ENCODE peak calls at places on chromosomes 5 and 9, in four cellular contexts. P is HepG2, V is fibroblast of pulmonary artery, M is kidney glomerular epithelial cell. Q is an unnamed sample.

GRCh38 chr5:124114911-124115310 is 602.9 kb downstream of the CSNK1G3 start:
- DNase-seq in V (no peak), M (no peak), P (no peak), Q (no peak)

GRCh38 chr9:100595391-100596199 is 17.7 kb downstream of the CAVIN4 start:
- DNase-seq in V (peak), P (peak), M (peak), Q (peak)

GRCh38 chr9:83992407-83992806 is 11.8 kb downstream of the RMI1 start:
- DNase-seq in M (no peak), V (no peak), P (peak), Q (no peak)

GRCh38 chr9:68547417-68547816 is 6.7 kb upstream of the TMEM252 start:
- DNase-seq in P (no peak), V (no peak), M (no peak), Q (no peak)

GRCh38 chr5:112958774-112959088 is 17.9 kb upstream of the DCP2 start:
- DNase-seq in M (no peak), P (no peak), V (no peak), Q (no peak)

GRCh38 chr9:92115977-92116285 is 718 bp upstream of the SPTLC1 start:
- DNase-seq in M (no peak), P (no peak), V (no peak), Q (no peak)

GRCh38 chr5:13659391-13659790 is 285.1 kb downstream of the DNAH5 start:
- DNase-seq in M (no peak), V (peak), P (no peak), Q (peak)

GRCh38 chr9:101693937-101694336 is 44.5 kb downstream of the GRIN3A start:
- DNase-seq in V (no peak), P (no peak), M (no peak), Q (no peak)

GRCh38 chr5:139669681-139670368 is 21.7 kb downstream of the CXXC5 start:
- DNase-seq in V (no peak), P (peak), M (no peak), Q (no peak)

GRCh38 chr5:72065751-72066255 is 41.5 kb upstream of the MAP1B start:
- DNase-seq in M (no peak), V (peak), P (no peak), Q (peak)

GRCh38 chr5:125186911-125187375 is 440.5 kb upstream of the ZNF608 start:
- DNase-seq in M (no peak), P (no peak), V (no peak), Q (no peak)

GRCh38 chr9:129612123-129612522 is 8.8 kb downstream of the C9orf50 start:
- DNase-seq in P (no peak), M (no peak), V (no peak), Q (no peak)

GRCh38 chr9:81427870-81428269 is 261.5 kb downstream of the TLE1 start:
- DNase-seq in V (no peak), P (no peak), M (no peak), Q (no peak)

GRCh38 chr5:134003957-134004625 is 684 bp downstream of the VDAC1 start:
- DNase-seq in P (no peak), V (peak), M (peak), Q (peak)

GRCh38 chr5:143833179-143833578 is 21.2 kb downstream of the HMHB1 start:
- DNase-seq in P (no peak), V (no peak), M (no peak), Q (no peak)

GRCh38 chr5:65799857-65800256 is 77.9 kb downstream of the NLN start:
- DNase-seq in V (no peak), M (no peak), P (no peak), Q (no peak)

GRCh38 chr9:133023117-133023890 is 7.5 kb upstream of the GTF3C5 start:
- DNase-seq in M (no peak), V (no peak), P (no peak), Q (no peak)